ENCODE peak calls at places on chromosomes 16 and 17, in five cellular contexts. W is esophagus squamous epithelium; X is fibroblast of lung; A is effector memory CD4-positive, alpha-beta T cell; O is CD4-positive, CD25-positive, alpha-beta regulatory T cell. Y is an unnamed sample. For H3K36me3, the result is how much of the 10 kb centered on the place peaks cover.

GRCh38 chr17:41528959-41529353 is 848 bp upstream of the KRT19 start:
- DNase-seq in O (no peak), X (no peak), A (no peak), W (no peak), Y (no peak)

GRCh38 chr17:5530265-5530782 is 44.0 kb downstream of the MIS12 start:
- DNase-seq in X (no peak), O (no peak), W (no peak), A (no peak), Y (no peak)

GRCh38 chr17:7128174-7128573 is 13.6 kb upstream of the ASGR2 start:
- DNase-seq in A (no peak), O (no peak), W (no peak), X (no peak), Y (no peak)

GRCh38 chr17:30344283-30345088 is 10.6 kb upstream of the TMIGD1 start:
- DNase-seq in X (peak), A (no peak), W (no peak), O (no peak), Y (peak)

GRCh38 chr17:81553616-81554181 is 1.5 kb upstream of the FAAP100 start:
- DNase-seq in W (no peak), O (no peak), A (no peak), X (peak), Y (no peak)

GRCh38 chr17:79799538-79800324 is 2.9 kb upstream of the CBX8 start:
- DNase-seq in X (no peak), O (no peak), W (no peak), A (no peak), Y (no peak)

GRCh38 chr17:77332034-77332971 is 191.5 kb downstream of the SEC14L1 start:
- DNase-seq in W (no peak), A (peak), X (peak), O (peak), Y (peak)

GRCh38 chr16:68993885-68994284 is 111.6 kb upstream of the HAS3 start:
- DNase-seq in W (no peak), A (no peak), X (peak), O (no peak), Y (no peak)

GRCh38 chr16:19307587-19308241 is 22.2 kb downstream of the CLEC19A start:
- DNase-seq in O (no peak), A (no peak), W (no peak), X (no peak), Y (no peak)

GRCh38 chr17:4209611-4210010 is 54.2 kb downstream of the ANKFY1 start:
- DNase-seq in W (no peak), X (no peak), O (no peak), A (no peak), Y (no peak)

GRCh38 chr16:31200821-31201510 is 1.6 kb downstream of the PYCARD start:
- DNase-seq in O (peak), X (no peak), W (no peak), A (no peak), Y (peak)

GRCh38 chr17:17723354-17724261 is 42.4 kb downstream of the RAI1 start:
- DNase-seq in O (peak), W (no peak), X (peak), A (no peak), Y (no peak)

GRCh38 chr17:45341389-45342158 is 24.8 kb upstream of the MAP3K14 start:
- DNase-seq in W (no peak), X (peak), A (no peak), O (no peak), Y (no peak)

GRCh38 chr16:89822188-89823086 is 5.8 kb upstream of the SPIRE2 start:
- DNase-seq in W (no peak), A (no peak), O (no peak), X (no peak), Y (no peak)

GRCh38 chr17:20291853-20292252 is 175.5 kb downstream of the LGALS9B start:
- DNase-seq in A (no peak), X (no peak), O (no peak), W (no peak), Y (no peak)

GRCh38 chr17:60153606-60154355 is 4.0 kb downstream of the CA4 start:
- DNase-seq in W (no peak), O (no peak), X (peak), A (no peak), Y (no peak)

GRCh38 chr16:23924138-23924537 is 88.4 kb downstream of the PRKCB start:
- DNase-seq in W (no peak), X (no peak), A (no peak), O (no peak), Y (no peak)

GRCh38 chr16:68183033-68183432 is 52.9 kb downstream of the ESRP2 start:
- DNase-seq in A (no peak), X (no peak), W (no peak), O (no peak), Y (no peak)

GRCh38 chr17:72725432-72726068 is 366.9 kb downstream of the SLC39A11 start:
- DNase-seq in A (no peak), O (peak), X (peak), W (no peak), Y (peak)

GRCh38 chr16:70577256-70577698 is 53.7 kb downstream of the SF3B3 start:
- DNase-seq in O (no peak), A (no peak), W (no peak), X (peak), Y (no peak)

GRCh38 chr17:76948726-76949342 is 80.6 kb downstream of the MGAT5B start:
- DNase-seq in W (no peak), A (no peak), X (no peak), O (no peak), Y (no peak)

GRCh38 chr17:62968445-62968923 is 2.4 kb downstream of the TANC2 start:
- DNase-seq in W (no peak), X (peak), A (no peak), O (peak), Y (no peak)

GRCh38 chr16:24822974-24823373 is 22.8 kb upstream of the SLC5A11 start:
- DNase-seq in O (no peak), A (no peak), X (no peak), W (no peak), Y (no peak)

GRCh38 chr16:81723098-81723723 is 55.9 kb upstream of the PLCG2 start:
- DNase-seq in W (no peak), X (peak), O (peak), A (no peak), Y (no peak)

GRCh38 chr17:75778861-75779249 is 5.8 kb upstream of the UNK start:
- DNase-seq in W (no peak), X (no peak), A (no peak), O (peak), Y (peak)

GRCh38 chr17:78828470-78829185 is 12.0 kb downstream of the USP36 start:
- DNase-seq in X (peak), O (no peak), W (no peak), A (no peak), Y (no peak)

GRCh38 chr16:27759301-27759871 is 209.4 kb downstream of the KATNIP start:
- DNase-seq in X (peak), A (no peak), O (no peak), W (no peak), Y (no peak)

GRCh38 chr16:48384305-48384981 is 770 bp downstream of the SIAH1 start:
- DNase-seq in O (peak), W (no peak), X (peak), A (peak), Y (peak)

GRCh38 chr16:16982614-16983013 is 488.1 kb downstream of the XYLT1 start:
- DNase-seq in A (no peak), W (no peak), X (no peak), O (no peak), Y (no peak)

GRCh38 chr16:8936421-8936820 is 27.3 kb downstream of the USP7 start:
- DNase-seq in O (peak), X (peak), A (peak), W (no peak), Y (peak)

GRCh38 chr16:55476625-55477533 is 2.1 kb upstream of the MMP2 start:
- DNase-seq in W (no peak), X (no peak), A (no peak), O (no peak), Y (no peak)

GRCh38 chr16:14071576-14072271 is 605 bp downstream of the MRTFB start:
- DNase-seq in O (peak), W (no peak), A (no peak), X (peak), Y (no peak)

DNA sequence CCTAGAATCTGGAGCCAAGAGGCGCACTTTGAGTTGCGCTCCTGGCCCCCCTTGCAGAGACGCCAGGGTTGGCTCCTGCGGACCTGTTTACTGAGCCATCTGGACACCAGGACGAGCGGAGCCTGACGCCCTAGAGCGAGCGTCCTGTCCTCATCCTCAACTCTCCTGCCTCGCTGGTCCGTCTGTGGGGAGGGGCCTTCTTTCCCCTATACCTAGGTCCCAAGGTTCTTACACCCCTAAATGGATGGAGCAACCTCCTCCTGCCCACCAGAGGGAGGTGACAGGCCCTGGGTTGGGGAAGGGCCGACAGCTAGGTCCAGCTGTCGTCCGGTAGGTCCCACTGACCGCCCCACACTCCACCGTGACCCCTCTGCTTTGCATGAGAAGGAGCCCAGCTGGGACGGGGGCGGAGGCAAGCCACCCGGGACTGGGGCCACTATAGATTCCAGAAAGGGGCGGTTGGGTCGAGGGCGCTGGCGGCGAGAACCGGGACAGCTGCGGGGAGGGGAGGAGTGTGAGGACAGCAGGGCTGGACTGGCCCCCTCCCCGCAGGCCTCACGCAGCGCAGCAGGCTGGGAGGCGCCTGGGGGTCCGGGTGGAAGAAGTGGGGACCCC is 3.0 kb upstream of the LHX1 start:
- DNase-seq in W (no peak), A (no peak), X (no peak), O (no peak), Y (no peak)
- H3K4me3 ChIP-seq in W (no peak), A (peak), X (no peak), O (peak), Y (peak)

GRCh38 chr16:29837833-29838232 is 17.6 kb downstream of the MVP start:
- DNase-seq in O (no peak), W (no peak), X (peak), A (no peak), Y (no peak)
- H3K36me3 ChIP-seq in O (half or more), W (half or more), X (half or more), A (half or more), Y (half or more)

GRCh38 chr16:1018447-1018846 is 36.9 kb downstream of the SOX8 start:
- DNase-seq in W (no peak), O (no peak), X (no peak), A (no peak), Y (no peak)

GRCh38 chr16:1019234-1019933 is 37.8 kb downstream of the SOX8 start:
- DNase-seq in X (peak), A (no peak), W (no peak), O (no peak), Y (no peak)

GRCh38 chr16:1020591-1020990 is 39.0 kb downstream of the SOX8 start:
- DNase-seq in X (no peak), A (no peak), O (no peak), W (no peak), Y (no peak)

GRCh38 chr16:1021553-1022160 is 40.1 kb downstream of the SOX8 start:
- DNase-seq in W (no peak), O (no peak), X (no peak), A (no peak), Y (no peak)

GRCh38 chr16:1019934-1020305 is 38.4 kb downstream of the SOX8 start:
- DNase-seq in A (no peak), W (no peak), X (no peak), O (no peak), Y (no peak)
- H3K4me3 ChIP-seq in A (no peak), W (no peak), X (no peak), O (no peak), Y (no peak)

GRCh38 chr16:4679854-4680636 is 13.3 kb upstream of the NUDT16L1 start:
- DNase-seq in W (no peak), A (no peak), X (peak), O (no peak), Y (no peak)

GRCh38 chr16:4679156-4679853 is 14.1 kb upstream of the NUDT16L1 start:
- DNase-seq in W (no peak), A (no peak), O (no peak), X (no peak), Y (peak)

GRCh38 chr16:4677390-4677789 is 16.0 kb upstream of the NUDT16L1 start:
- DNase-seq in A (no peak), W (no peak), X (no peak), O (no peak), Y (no peak)

GRCh38 chr16:4677994-4678393 is 15.4 kb upstream of the NUDT16L1 start:
- DNase-seq in X (no peak), W (no peak), O (no peak), A (no peak), Y (no peak)

GRCh38 chr16:4678596-4678995 is 14.8 kb upstream of the NUDT16L1 start:
- DNase-seq in O (no peak), W (no peak), A (no peak), X (no peak), Y (no peak)
- H3K36me3 ChIP-seq in O (under half), W (under half), A (under half), X (under half), Y (under half)